ENCODE peak calls at places on chromosomes 7 and 10, in five cellular contexts. One of them, this sample, is unnamed.
A peak's percentile ranks its signal among the peaks of the same experiment; 100 is the strongest.

GRCh38 chr7:101104799-101105198 is 19.5 kb downstream of the TRIM56 start:
- DNase-seq in NCI-H1092: no peak
- DNase-seq in GM18507: no peak
- DNase-seq in A172: peak; percentile 68
- DNase-seq in BE2C: no peak
- DNase-seq in this sample: no peak

GRCh38 chr10:59587083-59587755 is 122.4 kb downstream of the SLC16A9 start:
- DNase-seq in BE2C: no peak
- DNase-seq in NCI-H1092: no peak
- DNase-seq in A172: no peak
- DNase-seq in GM18507: no peak
- DNase-seq in this sample: no peak

GRCh38 chr7:55130554-55131198 is 111.9 kb downstream of the EGFR start:
- DNase-seq in BE2C: no peak
- DNase-seq in A172: peak; percentile 98
- DNase-seq in NCI-H1092: no peak
- DNase-seq in GM18507: no peak
- DNase-seq in this sample: peak; percentile 82

GRCh38 chr10:4658777-4659176 is 167.2 kb upstream of the AKR1E2 start:
- DNase-seq in BE2C: no peak
- DNase-seq in NCI-H1092: no peak
- DNase-seq in A172: no peak
- DNase-seq in GM18507: no peak
- DNase-seq in this sample: no peak

GRCh38 chr7:130366561-130366960 is 13.7 kb upstream of the CPA1 start:
- DNase-seq in A172: peak; percentile 40
- DNase-seq in BE2C: no peak
- DNase-seq in NCI-H1092: no peak
- DNase-seq in GM18507: no peak
- DNase-seq in this sample: peak; percentile 81

GRCh38 chr7:17530249-17530648 is 231.8 kb downstream of the AHR start:
- DNase-seq in A172: no peak
- DNase-seq in NCI-H1092: no peak
- DNase-seq in BE2C: no peak
- DNase-seq in GM18507: no peak
- DNase-seq in this sample: no peak

GRCh38 chr7:131196808-131197207 is 130.9 kb upstream of the MKLN1 start:
- DNase-seq in BE2C: no peak
- DNase-seq in GM18507: no peak
- DNase-seq in NCI-H1092: no peak
- DNase-seq in A172: peak; percentile 19
- DNase-seq in this sample: peak; percentile 11

GRCh38 chr7:128311-129080 is 63.9 kb upstream of the FAM20C start:
- DNase-seq in BE2C: no peak
- DNase-seq in A172: no peak
- DNase-seq in NCI-H1092: no peak
- DNase-seq in GM18507: no peak
- DNase-seq in this sample: no peak

GRCh38 chr7:131007439-131008330 is 273.7 kb upstream of the KLF14 start:
- DNase-seq in A172: peak; percentile 66
- DNase-seq in NCI-H1092: peak; percentile 73
- DNase-seq in GM18507: no peak
- DNase-seq in BE2C: peak; percentile 37
- DNase-seq in this sample: peak; percentile 75

GRCh38 chr7:90766814-90767564 is 170.9 kb downstream of the CDK14 start:
- DNase-seq in GM18507: no peak
- DNase-seq in A172: no peak
- DNase-seq in BE2C: no peak
- DNase-seq in NCI-H1092: no peak
- DNase-seq in this sample: peak; percentile 94

GRCh38 chr10:78276139-78276538 is 242.5 kb downstream of the RPS24 start:
- DNase-seq in BE2C: no peak
- DNase-seq in NCI-H1092: no peak
- DNase-seq in GM18507: no peak
- DNase-seq in A172: no peak
- DNase-seq in this sample: no peak

GRCh38 chr7:157125376-157126223 is 13.1 kb upstream of the UBE3C start:
- DNase-seq in A172: no peak
- DNase-seq in NCI-H1092: no peak
- DNase-seq in BE2C: peak; percentile 48
- DNase-seq in GM18507: no peak
- DNase-seq in this sample: no peak

GRCh38 chr10:47206449-47207279 is 93.3 kb upstream of the GDF10 start:
- DNase-seq in GM18507: no peak
- DNase-seq in A172: peak; percentile 31
- DNase-seq in NCI-H1092: no peak
- DNase-seq in BE2C: no peak
- DNase-seq in this sample: no peak

GRCh38 chr7:102331536-102332275 is 24.5 kb downstream of the SPDYE6 start:
- DNase-seq in NCI-H1092: no peak
- DNase-seq in A172: no peak
- DNase-seq in GM18507: no peak
- DNase-seq in BE2C: no peak
- DNase-seq in this sample: no peak

GRCh38 chr7:14505906-14506305 is 396.6 kb downstream of the DGKB start:
- DNase-seq in A172: no peak
- DNase-seq in GM18507: no peak
- DNase-seq in NCI-H1092: no peak
- DNase-seq in BE2C: no peak
- DNase-seq in this sample: no peak

GRCh38 chr7:30787476-30787875 is 16.3 kb downstream of the MINDY4 start:
- DNase-seq in NCI-H1092: no peak
- DNase-seq in A172: no peak
- DNase-seq in BE2C: no peak
- DNase-seq in GM18507: no peak
- DNase-seq in this sample: no peak

GRCh38 chr10:112752268-112752667 is 197.8 kb upstream of the TCF7L2 start:
- DNase-seq in GM18507: no peak
- DNase-seq in A172: no peak
- DNase-seq in NCI-H1092: no peak
- DNase-seq in BE2C: no peak
- DNase-seq in this sample: no peak